ENCODE peak calls at places on chromosomes 6 and 20, in nine cellular contexts. K is GM12865, R is GM10248, B is Panc1, W is HFF-Myc, Q is tibial artery, J is H1, T is astrocyte, Y is heart right ventricle. A is an unnamed sample.

GRCh38 chr6:117674503-117674902 is 766 bp upstream of the NUS1 start:
- DNase-seq in T (no peak), Q (no peak), W (no peak), B (no peak), R (no peak), Y (no peak), J (no peak), K (no peak), A (no peak)

GRCh38 chr6:139109558-139109957 is 25.3 kb upstream of the HECA start:
- DNase-seq in K (peak), W (no peak), R (no peak), B (peak), Q (no peak), J (peak), Y (peak), T (no peak), A (no peak)

GRCh38 chr20:8812818-8813217 is 256.1 kb upstream of the PLCB4 start:
- DNase-seq in R (no peak), W (no peak), J (peak), T (no peak), K (no peak), B (no peak), Q (peak), Y (peak), A (no peak)

GRCh38 chr6:111605100-111605748 is 454 bp downstream of the TRAF3IP2 start:
- DNase-seq in K (peak), Y (peak), T (peak), B (no peak), J (peak), R (peak), Q (peak), W (peak), A (peak)

GRCh38 chr6:89035252-89036106 is 45.1 kb upstream of the PNRC1 start:
- DNase-seq in B (peak), Y (peak), R (no peak), J (no peak), Q (peak), T (peak), W (peak), K (no peak), A (no peak)

GRCh38 chr6:143286280-143286795 is 164.2 kb downstream of the ADAT2 start:
- DNase-seq in Y (no peak), Q (no peak), R (no peak), B (no peak), T (peak), J (no peak), K (no peak), W (no peak), A (no peak)

GRCh38 chr6:170367241-170367640 is 60.7 kb downstream of the FAM120B start:
- DNase-seq in K (no peak), Q (no peak), Y (no peak), R (no peak), B (no peak), W (no peak), J (no peak), T (no peak), A (no peak)

GRCh38 chr6:854405-855073 is 161.6 kb upstream of the EXOC2 start:
- DNase-seq in B (no peak), J (no peak), W (peak), K (no peak), Y (no peak), R (no peak), Q (no peak), T (no peak), A (no peak)

GRCh38 chr6:3882865-3883264 is 33.7 kb downstream of the FAM50B start:
- DNase-seq in B (no peak), J (no peak), K (no peak), Q (peak), R (no peak), W (peak), Y (no peak), T (no peak), A (no peak)

GRCh38 chr6:130494745-130495144 is 128.9 kb downstream of the TMEM200A start:
- DNase-seq in Q (no peak), K (no peak), T (no peak), W (no peak), J (no peak), R (no peak), Y (no peak), B (no peak), A (no peak)

GRCh38 chr20:22802296-22802695 is 217.9 kb upstream of the FOXA2 start:
- DNase-seq in Q (no peak), W (no peak), K (no peak), B (no peak), R (no peak), Y (no peak), T (no peak), J (no peak), A (no peak)
- TF ChIP-seq CTCF in Q (no peak), W (no peak), K (no peak), B (no peak), R (no peak), Y (no peak), T (no peak), J (no peak), A (no peak)

GRCh38 chr6:104896914-104897313 is 37.2 kb upstream of the HACE1 start:
- DNase-seq in Q (no peak), B (no peak), K (no peak), J (no peak), Y (no peak), T (no peak), W (no peak), R (no peak), A (no peak)
- TF ChIP-seq CTCF in Q (no peak), B (peak), K (no peak), J (no peak), Y (no peak), T (peak), W (peak), R (peak), A (no peak)

DNA sequence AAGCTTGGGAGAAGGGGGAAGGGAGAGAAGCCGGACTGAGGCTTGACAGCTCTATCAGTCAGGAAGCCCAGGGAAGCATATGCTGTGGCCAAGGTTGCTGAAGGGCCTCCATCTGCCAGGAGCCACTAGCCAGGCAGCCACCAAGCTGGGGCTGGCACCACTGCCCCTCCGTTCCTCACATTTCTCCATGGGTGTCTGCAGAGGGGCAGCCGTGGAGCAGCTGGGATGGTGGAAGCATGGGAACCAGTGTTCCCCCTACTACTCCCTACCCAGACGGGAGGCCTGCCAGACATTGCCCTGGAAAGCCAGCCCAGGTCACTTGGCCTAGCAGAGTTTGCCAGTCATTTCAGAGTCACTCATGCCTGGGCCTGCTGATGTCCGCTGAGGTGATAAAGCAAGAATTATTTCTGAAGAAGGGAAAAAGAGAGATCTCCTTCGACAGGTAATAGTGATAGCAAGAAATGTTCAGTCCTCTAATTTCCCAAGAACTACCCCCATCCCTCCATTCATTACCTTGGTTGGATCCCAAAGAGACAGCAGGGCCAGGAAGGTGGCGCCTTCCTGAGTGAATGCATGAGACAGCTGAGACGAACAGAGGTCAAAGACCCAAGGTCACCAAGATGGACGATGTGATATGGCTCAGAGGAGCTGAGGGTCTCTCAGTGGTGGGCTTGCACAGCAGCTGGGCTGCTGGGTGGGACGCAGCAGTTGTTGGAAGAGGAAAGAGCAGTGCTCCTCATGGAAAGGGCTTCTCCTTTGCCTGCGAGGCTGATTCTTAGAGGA is 21.9 kb downstream of the SNPH start:
- DNase-seq in W (no peak), K (no peak), Q (no peak), J (no peak), Y (peak), T (no peak), R (no peak), B (no peak), A (no peak)
- TF ChIP-seq CTCF in W (no peak), K (no peak), Q (no peak), J (no peak), Y (no peak), T (no peak), R (no peak), B (no peak), A (no peak)

GRCh38 chr6:50093116-50093937 is 43.6 kb upstream of the DEFB112 start:
- DNase-seq in Q (no peak), W (no peak), R (no peak), J (no peak), Y (no peak), T (no peak), B (no peak), K (no peak), A (no peak)

GRCh38 chr6:50091641-50092040 is 41.9 kb upstream of the DEFB112 start:
- DNase-seq in T (no peak), W (no peak), J (no peak), R (no peak), B (no peak), Q (no peak), K (no peak), Y (no peak), A (no peak)

GRCh38 chr6:50087231-50087954 is 37.7 kb upstream of the DEFB112 start:
- DNase-seq in K (no peak), B (no peak), T (peak), W (no peak), Q (no peak), J (no peak), R (no peak), Y (no peak), A (no peak)
- TF ChIP-seq CTCF in K (no peak), B (no peak), T (peak), W (no peak), Q (no peak), J (no peak), R (no peak), Y (no peak), A (no peak)

GRCh38 chr6:5994234-5994998 is 12.3 kb downstream of the NRN1 start:
- DNase-seq in T (no peak), K (no peak), B (no peak), W (no peak), Y (no peak), R (no peak), Q (no peak), J (peak), A (peak)

GRCh38 chr6:5994999-5995698 is 11.6 kb downstream of the NRN1 start:
- DNase-seq in Y (no peak), R (no peak), B (no peak), W (no peak), Q (no peak), J (peak), K (no peak), T (no peak), A (no peak)

GRCh38 chr6:5997420-5998093 is 9.2 kb downstream of the NRN1 start:
- DNase-seq in Q (no peak), T (no peak), W (no peak), Y (peak), J (no peak), R (peak), B (no peak), K (peak), A (peak)

GRCh38 chr6:5996701-5997419 is 9.9 kb downstream of the NRN1 start:
- DNase-seq in K (no peak), B (no peak), T (no peak), W (no peak), J (peak), Y (peak), R (no peak), Q (no peak), A (peak)

DNA sequence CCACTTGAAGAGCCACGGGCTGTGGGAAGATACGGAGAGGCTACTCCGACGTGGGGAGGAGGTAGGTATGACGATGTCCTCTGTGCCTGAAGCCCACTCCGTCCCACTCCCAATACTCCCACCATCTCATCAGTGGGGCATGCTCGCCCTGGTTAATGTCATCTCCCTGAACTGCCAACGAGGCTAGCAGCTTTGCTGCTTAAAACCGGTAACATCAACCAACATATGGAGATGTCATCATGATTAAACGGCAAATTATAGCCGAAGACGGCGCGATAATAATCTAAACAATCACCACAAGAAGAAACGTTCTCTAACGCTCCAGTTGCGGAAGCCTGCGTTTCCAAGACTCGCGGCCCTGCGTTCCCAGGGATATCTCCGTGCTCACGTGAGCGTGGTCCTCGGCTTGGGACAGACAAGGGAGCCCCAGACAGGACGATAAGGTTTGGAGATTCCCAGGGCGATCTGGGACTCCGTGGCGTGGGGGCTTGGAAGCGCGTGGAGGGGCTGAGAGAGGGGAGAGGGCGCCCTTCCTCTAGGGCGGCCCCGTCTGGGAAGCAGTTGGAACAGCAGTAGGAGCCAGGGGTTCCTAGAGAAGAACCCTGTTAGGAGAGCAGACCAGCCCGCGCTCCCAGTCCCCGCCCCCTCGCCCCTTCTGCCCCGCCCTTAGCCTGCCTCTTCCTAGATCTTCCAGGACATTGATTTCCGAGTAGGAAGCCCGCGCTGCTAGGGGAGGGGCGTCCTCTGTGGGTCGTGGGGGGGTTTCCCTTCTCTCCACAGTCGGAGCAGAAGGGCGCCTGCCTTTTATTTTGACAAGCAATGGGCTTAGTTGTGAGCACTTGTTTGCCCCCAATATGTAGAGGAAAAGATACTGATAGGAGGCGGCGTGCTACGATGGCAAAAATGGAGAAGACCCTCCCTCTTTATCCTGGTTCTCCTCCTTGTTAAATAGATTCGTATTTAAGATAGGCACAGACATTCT is 10.7 kb downstream of the NRN1 start:
- DNase-seq in R (no peak), K (no peak), Y (peak), T (no peak), J (peak), Q (peak), B (no peak), W (no peak), A (no peak)
- TF ChIP-seq CTCF in R (no peak), K (no peak), Y (no peak), T (no peak), J (no peak), Q (peak), B (peak), W (peak), A (no peak)

DNA sequence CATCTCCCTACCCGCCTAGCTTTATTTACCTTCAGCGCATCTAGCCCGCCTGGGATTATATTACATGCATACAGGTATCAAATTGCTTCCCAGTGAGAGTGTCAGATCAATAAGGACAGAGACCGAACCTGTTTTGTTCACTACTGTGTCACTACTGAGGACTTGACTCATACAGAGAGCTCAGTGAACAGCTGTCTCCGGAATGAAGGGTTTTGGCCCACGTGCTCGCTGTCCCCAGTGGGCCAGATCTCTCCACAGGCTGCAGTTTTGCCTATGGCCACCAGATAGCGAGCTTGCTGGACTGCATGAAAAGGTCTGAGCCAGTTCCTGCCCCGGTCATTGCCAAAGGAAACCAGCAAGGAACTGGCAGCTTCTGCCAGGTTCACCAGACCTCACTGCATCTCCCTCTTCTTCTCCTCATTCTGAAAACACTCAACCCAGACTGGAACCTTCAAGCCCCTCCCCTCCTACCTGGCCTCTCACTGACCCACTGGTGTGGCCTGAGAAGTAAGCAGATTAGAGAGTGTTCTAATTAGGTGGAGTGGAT is 150.8 kb downstream of the ZMYND8 start:
- DNase-seq in W (peak), T (peak), J (peak), Y (peak), B (no peak), K (peak), R (peak), Q (peak), A (peak)
- TF ChIP-seq CTCF in W (peak), T (peak), J (peak), Y (peak), B (peak), K (peak), R (peak), Q (peak), A (peak)

GRCh38 chr6:118697554-118697953 is 46.2 kb upstream of the CEP85L start:
- DNase-seq in T (no peak), K (no peak), Y (no peak), R (no peak), W (peak), J (no peak), Q (no peak), B (no peak), A (no peak)
- TF ChIP-seq CTCF in T (no peak), K (no peak), Y (no peak), R (no peak), W (no peak), J (no peak), Q (no peak), B (no peak), A (no peak)

GRCh38 chr20:53940356-53940694 is 130.1 kb downstream of the BCAS1 start:
- DNase-seq in R (no peak), B (no peak), J (peak), Q (no peak), T (no peak), K (no peak), Y (no peak), W (no peak), A (no peak)

GRCh38 chr20:53942973-53943372 is 127.4 kb downstream of the BCAS1 start:
- DNase-seq in Q (no peak), B (no peak), R (no peak), K (no peak), Y (no peak), T (no peak), W (no peak), J (peak), A (no peak)

GRCh38 chr20:53942121-53942816 is 128.1 kb downstream of the BCAS1 start:
- DNase-seq in B (no peak), Q (no peak), K (peak), R (peak), W (no peak), T (peak), J (peak), Y (no peak), A (peak)

GRCh38 chr20:53940883-53941546 is 129.4 kb downstream of the BCAS1 start:
- DNase-seq in T (peak), W (no peak), K (peak), Y (peak), J (peak), Q (peak), B (no peak), R (no peak), A (no peak)

GRCh38 chr20:53941680-53942079 is 128.7 kb downstream of the BCAS1 start:
- DNase-seq in B (no peak), K (no peak), Q (no peak), J (no peak), W (no peak), T (no peak), Y (no peak), R (no peak), A (no peak)
- TF ChIP-seq CTCF in B (no peak), K (no peak), Q (no peak), J (no peak), W (no peak), T (no peak), Y (no peak), R (no peak), A (no peak)

GRCh38 chr20:35059110-35059509 is 33.5 kb downstream of the TRPC4AP start:
- DNase-seq in W (no peak), R (no peak), T (no peak), K (no peak), B (no peak), J (no peak), Y (no peak), Q (no peak), A (no peak)
- TF ChIP-seq CTCF in W (no peak), R (no peak), T (no peak), K (no peak), B (no peak), J (no peak), Y (no peak), Q (no peak), A (no peak)